ENCODE peak calls at places on chromosomes 2 and 18, in six cellular contexts. One of them, this sample, is unnamed.

GRCh38 chr2:229363126-229363814 is 92.2 kb upstream of the PID1 start:
- DNase-seq in fibroblast of the aortic adventitia: peak; percentile 60
- DNase-seq in tibial artery: no peak
- DNase-seq in ovary: no peak
- DNase-seq in left ventricle myocardium inferior: no peak
- DNase-seq in fibroblast of lung: peak; percentile 67
- DNase-seq in this sample: no peak

GRCh38 chr18:57802166-57802868 is 798 bp downstream of the ATP8B1 start:
- DNase-seq in left ventricle myocardium inferior: no peak
- DNase-seq in ovary: no peak
- DNase-seq in fibroblast of lung: no peak
- DNase-seq in tibial artery: no peak
- DNase-seq in fibroblast of the aortic adventitia: no peak
- DNase-seq in this sample: no peak

GRCh38 chr18:6759579-6759978 is 30.1 kb downstream of the ARHGAP28 start:
- DNase-seq in fibroblast of the aortic adventitia: no peak
- DNase-seq in ovary: no peak
- DNase-seq in fibroblast of lung: no peak
- DNase-seq in tibial artery: no peak
- DNase-seq in left ventricle myocardium inferior: no peak
- DNase-seq in this sample: no peak

GRCh38 chr2:130828461-130828860 is 8.3 kb upstream of the ARHGEF4 start:
- DNase-seq in fibroblast of the aortic adventitia: no peak
- DNase-seq in tibial artery: no peak
- DNase-seq in fibroblast of lung: no peak
- DNase-seq in ovary: no peak
- DNase-seq in left ventricle myocardium inferior: no peak
- DNase-seq in this sample: no peak

GRCh38 chr2:62306751-62307468 is 111.0 kb downstream of the B3GNT2 start:
- DNase-seq in left ventricle myocardium inferior: no peak
- DNase-seq in tibial artery: no peak
- DNase-seq in fibroblast of the aortic adventitia: peak; percentile 4
- DNase-seq in ovary: no peak
- DNase-seq in fibroblast of lung: peak; percentile 32
- DNase-seq in this sample: no peak

GRCh38 chr2:180291552-180292421 is 284.7 kb upstream of the CWC22 start:
- DNase-seq in tibial artery: no peak
- DNase-seq in left ventricle myocardium inferior: no peak
- DNase-seq in ovary: no peak
- DNase-seq in fibroblast of the aortic adventitia: peak; percentile 35
- DNase-seq in fibroblast of lung: peak; percentile 76
- DNase-seq in this sample: no peak

GRCh38 chr2:27856386-27856785 is 33.8 kb downstream of the RBKS start:
- DNase-seq in tibial artery: no peak
- DNase-seq in left ventricle myocardium inferior: no peak
- DNase-seq in ovary: no peak
- DNase-seq in fibroblast of lung: peak; percentile 28
- DNase-seq in fibroblast of the aortic adventitia: peak; percentile 41
- DNase-seq in this sample: no peak

GRCh38 chr2:230765611-230766300 is 53.1 kb downstream of the CAB39 start:
- DNase-seq in ovary: no peak
- DNase-seq in left ventricle myocardium inferior: no peak
- DNase-seq in fibroblast of the aortic adventitia: no peak
- DNase-seq in fibroblast of lung: peak; percentile 60
- DNase-seq in tibial artery: no peak
- DNase-seq in this sample: no peak

DNA sequence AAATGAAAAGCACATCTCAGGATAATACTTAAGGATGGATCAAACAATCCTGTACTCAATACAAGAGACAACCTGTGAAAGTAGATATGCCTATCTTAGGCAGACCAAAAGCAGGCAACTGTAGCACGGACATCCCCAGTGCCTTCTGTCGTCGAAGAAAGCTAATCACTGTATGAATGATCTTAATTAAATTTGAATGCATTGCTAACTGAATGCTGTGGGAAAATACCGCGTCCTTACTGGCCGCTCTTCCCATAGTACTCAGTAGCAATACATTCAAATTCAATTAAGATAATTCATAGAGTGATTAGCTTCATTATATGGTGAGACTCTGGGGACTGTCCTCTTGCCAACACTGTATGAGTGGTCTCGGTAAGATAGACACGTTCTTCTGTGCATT is 97.6 kb downstream of the DOCK10 start:
- DNase-seq in tibial artery: no peak
- DNase-seq in fibroblast of the aortic adventitia: no peak
- DNase-seq in left ventricle myocardium inferior: no peak
- DNase-seq in fibroblast of lung: no peak
- DNase-seq in ovary: no peak
- DNase-seq in this sample: no peak
- H3K4me3 ChIP-seq in tibial artery: peak overlapping the region; percentile 5
- H3K4me3 ChIP-seq in fibroblast of the aortic adventitia: no peak overlapping the region
- H3K4me3 ChIP-seq in left ventricle myocardium inferior: no peak overlapping the region
- H3K4me3 ChIP-seq in fibroblast of lung: no peak overlapping the region
- H3K4me3 ChIP-seq in ovary: no peak overlapping the region
- H3K4me3 ChIP-seq in this sample: no peak overlapping the region

GRCh38 chr18:8324343-8325065 is 284.7 kb upstream of the RAB12 start:
- DNase-seq in fibroblast of lung: no peak
- DNase-seq in left ventricle myocardium inferior: no peak
- DNase-seq in tibial artery: no peak
- DNase-seq in ovary: no peak
- DNase-seq in fibroblast of the aortic adventitia: no peak
- DNase-seq in this sample: no peak
- TF ChIP-seq CTCF in fibroblast of lung: no peak
- TF ChIP-seq CTCF in left ventricle myocardium inferior: no peak
- TF ChIP-seq CTCF in tibial artery: no peak
- TF ChIP-seq CTCF in ovary: no peak
- TF ChIP-seq CTCF in fibroblast of the aortic adventitia: peak; percentile 4
- TF ChIP-seq CTCF in this sample: no peak

DNA sequence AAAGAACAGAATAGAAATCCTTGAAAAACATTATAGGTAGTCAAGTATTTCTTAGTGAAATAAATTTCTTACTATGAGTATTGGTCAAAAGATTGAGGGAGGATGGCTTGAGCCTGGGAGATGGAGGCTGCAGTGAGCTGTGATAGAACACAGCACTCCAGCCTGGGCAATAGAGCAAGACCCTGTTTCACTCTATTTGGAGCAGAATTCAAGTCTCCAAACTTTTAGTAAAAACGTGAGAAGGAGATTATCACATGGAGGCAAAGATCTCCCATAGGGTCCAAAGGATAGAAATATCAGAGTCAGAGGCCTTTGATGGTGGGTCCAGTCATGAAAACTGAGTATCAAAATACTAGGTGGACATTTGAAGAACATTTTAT is 2.4 kb upstream of the MYL12A start:
- DNase-seq in fibroblast of the aortic adventitia: no peak
- DNase-seq in fibroblast of lung: no peak
- DNase-seq in ovary: no peak
- DNase-seq in left ventricle myocardium inferior: no peak
- DNase-seq in tibial artery: no peak
- DNase-seq in this sample: no peak
- H3K4me3 ChIP-seq in fibroblast of the aortic adventitia: peak overlapping the region; percentile 93
- H3K4me3 ChIP-seq in fibroblast of lung: no peak overlapping the region
- H3K4me3 ChIP-seq in ovary: no peak overlapping the region
- H3K4me3 ChIP-seq in left ventricle myocardium inferior: peak overlapping the region; percentile 98
- H3K4me3 ChIP-seq in tibial artery: peak overlapping the region; percentile 75
- H3K4me3 ChIP-seq in this sample: no peak overlapping the region

DNA sequence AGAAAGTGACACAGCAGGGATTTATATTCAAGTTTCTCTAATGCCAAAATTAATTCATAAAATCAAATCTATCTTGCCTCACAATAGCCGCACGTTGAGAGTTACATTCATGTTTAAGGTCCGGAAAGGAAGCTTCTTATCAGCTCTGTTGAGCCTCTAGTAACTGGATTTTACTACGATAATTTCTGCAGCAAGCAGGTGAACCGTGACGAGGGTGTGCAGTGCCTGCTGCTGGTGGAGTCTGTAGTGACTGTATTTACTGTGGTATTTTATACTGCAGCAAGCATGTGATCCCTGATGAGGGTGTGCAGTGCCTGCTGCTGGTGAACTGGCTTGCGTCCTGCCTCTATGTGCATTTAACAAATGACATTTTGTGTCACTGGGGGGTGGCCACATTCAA is 120.0 kb downstream of the SNTG2 start:
- DNase-seq in fibroblast of lung: no peak
- DNase-seq in tibial artery: no peak
- DNase-seq in ovary: no peak
- DNase-seq in fibroblast of the aortic adventitia: no peak
- DNase-seq in left ventricle myocardium inferior: no peak
- DNase-seq in this sample: no peak
- TF ChIP-seq CTCF in fibroblast of lung: no peak
- TF ChIP-seq CTCF in tibial artery: no peak
- TF ChIP-seq CTCF in ovary: no peak
- TF ChIP-seq CTCF in fibroblast of the aortic adventitia: no peak
- TF ChIP-seq CTCF in left ventricle myocardium inferior: no peak
- TF ChIP-seq CTCF in this sample: peak; percentile 30